ENCODE peak calls at places on chromosomes 2 and 18, in six cellular contexts. I, H, Q, N, K and A are unnamed samples.

GRCh38 chr18:9734189-9734588 is 26.1 kb downstream of the RAB31 start:
- DNase-seq in I (no peak), H (no peak), Q (peak), N (no peak), K (no peak), A (no peak)

GRCh38 chr2:38113036-38113435 is 37.1 kb upstream of the CYP1B1 start:
- DNase-seq in I (no peak), H (no peak), Q (no peak), N (no peak), K (no peak), A (no peak)

GRCh38 chr2:186518945-186519344 is 32.9 kb downstream of the ZC3H15 start:
- DNase-seq in I (peak), H (no peak), Q (peak), N (no peak), K (no peak), A (peak)

GRCh38 chr2:37616674-37616999 is 54.8 kb downstream of the CDC42EP3 start:
- DNase-seq in I (peak), H (no peak), Q (peak), N (no peak), K (no peak), A (peak)

GRCh38 chr2:189000221-189000620 is 26.0 kb downstream of the COL3A1 start:
- DNase-seq in I (no peak), H (no peak), Q (peak), N (no peak), K (no peak), A (no peak)

GRCh38 chr2:24766609-24767008 is 26.6 kb downstream of the PTRHD1 start:
- DNase-seq in I (no peak), H (no peak), Q (no peak), N (no peak), K (no peak), A (no peak)

GRCh38 chr2:118593257-118593656 is 254.2 kb downstream of the EN1 start:
- DNase-seq in I (no peak), H (no peak), Q (peak), N (no peak), K (no peak), A (no peak)

GRCh38 chr2:113187771-113188170 is 14.0 kb downstream of the PSD4 start:
- DNase-seq in I (no peak), H (no peak), Q (no peak), N (no peak), K (no peak), A (no peak)

GRCh38 chr2:172085460-172086159 is at the start of gene DLX1:
- DNase-seq in I (no peak), H (no peak), Q (no peak), N (peak), K (peak), A (no peak)

GRCh38 chr2:12675801-12676200 is 40.9 kb upstream of the TRIB2 start:
- DNase-seq in I (peak), H (no peak), Q (no peak), N (no peak), K (no peak), A (peak)

GRCh38 chr2:104432972-104433371 is 420.9 kb upstream of the POU3F3 start:
- DNase-seq in I (no peak), H (no peak), Q (no peak), N (no peak), K (no peak), A (no peak)

GRCh38 chr2:160402498-160402897 is 91.1 kb downstream of the RBMS1 start:
- DNase-seq in I (no peak), H (no peak), Q (no peak), N (no peak), K (no peak), A (peak)

GRCh38 chr2:136098441-136098840 is 19.5 kb downstream of the CXCR4 start:
- DNase-seq in I (no peak), H (no peak), Q (no peak), N (no peak), K (no peak), A (no peak)

GRCh38 chr2:183195998-183196409 is 71.8 kb downstream of the NUP35 start:
- DNase-seq in I (no peak), H (no peak), Q (no peak), N (no peak), K (no peak), A (no peak)

GRCh38 chr18:61001138-61001537 is 332.1 kb upstream of the CDH20 start:
- DNase-seq in I (no peak), H (no peak), Q (peak), N (no peak), K (no peak), A (no peak)

GRCh38 chr2:56565143-56565542 is 381.4 kb downstream of the CCDC85A start:
- DNase-seq in I (no peak), H (no peak), Q (peak), N (no peak), K (no peak), A (peak)

GRCh38 chr2:64086347-64087082 is 57.7 kb downstream of the PELI1 start:
- DNase-seq in I (no peak), H (no peak), Q (no peak), N (no peak), K (no peak), A (no peak)

GRCh38 chr18:22370414-22370813 is 47.3 kb downstream of the CTAGE1 start:
- DNase-seq in I (no peak), H (no peak), Q (no peak), N (no peak), K (no peak), A (no peak)

GRCh38 chr2:165277295-165277694 is 38.1 kb downstream of the SCN2A start:
- DNase-seq in I (peak), H (no peak), Q (no peak), N (no peak), K (no peak), A (peak)

GRCh38 chr2:191202881-191203397 is 42.3 kb upstream of the MYO1B start:
- DNase-seq in I (peak), H (no peak), Q (peak), N (no peak), K (no peak), A (peak)

GRCh38 chr18:51668101-51668500 is 470.6 kb upstream of the MEX3C start:
- DNase-seq in I (peak), H (peak), Q (peak), N (peak), K (peak), A (peak)

GRCh38 chr2:237097911-237098702 is 12.4 kb downstream of the COPS8 start:
- DNase-seq in I (peak), H (no peak), Q (no peak), N (no peak), K (no peak), A (peak)

GRCh38 chr2:199195893-199196502 is 261.7 kb downstream of the SATB2 start:
- DNase-seq in I (no peak), H (no peak), Q (no peak), N (no peak), K (no peak), A (no peak)
- H3K14ac ChIP-seq in I (no peak), H (no peak), Q (no peak), N (no peak), K (no peak), A (no peak)

GRCh38 chr2:174694920-174695319 is 69.4 kb downstream of the CHRNA1 start:
- DNase-seq in I (no peak), H (no peak), Q (peak), N (no peak), K (no peak), A (no peak)

GRCh38 chr2:174694196-174694878 is 69.9 kb downstream of the CHRNA1 start:
- DNase-seq in I (no peak), H (no peak), Q (peak), N (no peak), K (no peak), A (no peak)

GRCh38 chr2:174693344-174693743 is 70.9 kb downstream of the CHRNA1 start:
- DNase-seq in I (no peak), H (no peak), Q (peak), N (peak), K (no peak), A (no peak)

GRCh38 chr2:174699993-174700766 is 64.1 kb downstream of the CHRNA1 start:
- DNase-seq in I (peak), H (peak), Q (peak), N (no peak), K (no peak), A (peak)

GRCh38 chr2:174697267-174697666 is 67.0 kb downstream of the CHRNA1 start:
- DNase-seq in I (peak), H (peak), Q (peak), N (peak), K (peak), A (peak)
- H2BK120ac ChIP-seq in I (no peak), H (no peak), Q (no peak), N (no peak), K (no peak), A (no peak)

GRCh38 chr2:69817739-69818494 is 11.5 kb upstream of the GMCL1 start:
- DNase-seq in I (no peak), H (no peak), Q (peak), N (no peak), K (no peak), A (no peak)
- H3K18ac ChIP-seq in I (no peak), H (no peak), Q (no peak), N (no peak), K (no peak), A (no peak)

GRCh38 chr18:634551-635045 is 22.9 kb upstream of the TYMS start:
- DNase-seq in I (no peak), H (no peak), Q (no peak), N (no peak), K (no peak), A (no peak)

GRCh38 chr18:629303-630150 is 27.9 kb upstream of the TYMS start:
- DNase-seq in I (no peak), H (no peak), Q (no peak), N (no peak), K (no peak), A (no peak)

GRCh38 chr18:631560-631959 is 25.9 kb upstream of the TYMS start:
- DNase-seq in I (no peak), H (no peak), Q (no peak), N (no peak), K (no peak), A (no peak)

DNA sequence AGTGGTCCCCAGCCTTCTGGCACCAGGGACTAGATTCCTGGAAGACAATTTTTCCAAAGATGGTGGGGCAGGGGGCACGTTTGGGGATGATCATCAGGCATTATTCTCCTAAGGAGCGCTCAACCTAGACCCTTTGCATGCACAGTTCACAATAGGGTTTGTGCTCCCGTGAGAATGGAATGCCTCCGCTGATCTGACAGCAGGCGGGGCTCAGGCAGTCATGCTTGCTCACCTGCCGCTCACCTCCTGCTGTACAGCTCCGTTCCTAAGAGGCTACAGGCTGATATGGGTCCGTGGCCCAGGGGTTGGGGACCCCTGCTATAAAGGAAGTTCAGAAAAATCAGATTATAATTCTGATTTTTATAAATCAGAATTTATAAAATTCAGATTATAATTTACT is 22.3 kb upstream of the TYMS start:
- DNase-seq in I (no peak), H (no peak), Q (no peak), N (peak), K (no peak), A (no peak)
- H3K14ac ChIP-seq in I (no peak), H (no peak), Q (no peak), N (no peak), K (no peak), A (no peak)

DNA sequence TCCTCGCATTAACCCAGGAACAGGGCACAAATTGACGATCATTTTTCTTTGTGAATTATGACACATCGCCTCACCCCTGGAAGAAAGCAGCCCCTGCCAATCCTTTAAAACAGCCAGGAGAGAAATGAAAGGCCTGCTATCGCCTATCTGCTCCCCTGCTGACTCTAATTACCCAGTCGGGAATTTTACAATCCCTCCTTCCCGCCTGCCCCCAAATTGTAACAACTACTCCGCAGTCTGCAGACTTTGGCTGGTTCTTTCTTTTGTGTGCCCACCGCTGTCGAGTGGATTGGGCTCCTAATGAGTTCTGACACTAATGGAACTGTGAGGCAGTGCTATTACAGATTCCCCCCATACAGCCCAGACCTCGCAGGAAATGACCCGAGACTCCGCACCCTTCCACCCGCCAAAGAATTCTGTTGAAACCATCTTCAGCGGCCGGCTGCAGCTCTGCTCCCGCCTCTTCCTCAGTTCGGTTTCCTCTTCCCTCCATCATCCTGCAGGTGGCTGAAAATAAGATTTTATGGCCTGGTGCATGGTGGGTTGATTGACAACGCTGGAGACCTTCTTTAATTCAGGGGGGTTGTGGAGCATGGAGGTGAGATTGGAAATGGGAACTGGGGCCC is 281.1 kb upstream of the PARD3B start:
- DNase-seq in I (no peak), H (peak), Q (no peak), N (no peak), K (no peak), A (no peak)
- H2BK120ac ChIP-seq in I (no peak), H (no peak), Q (no peak), N (no peak), K (no peak), A (no peak)